ENCODE peak calls at places on chromosomes 12 and 14, in six cellular contexts. H is IMR-90, X is neuronal stem cell, L is H1, U is mesenchymal stem cell, Y is trophoblast cell. Z is an unnamed sample.

GRCh38 chr14:101400815-101401214 is 160.5 kb upstream of the DIO3 start:
- DNase-seq in Y (peak), U (no peak), L (no peak), H (peak), X (no peak), Z (no peak)

GRCh38 chr12:16012086-16012485 is 101.0 kb downstream of the DERA start:
- DNase-seq in X (no peak), H (peak), L (no peak), Y (no peak), U (peak), Z (no peak)

GRCh38 chr14:66284346-66284745 is 201.8 kb upstream of the CCDC196 start:
- DNase-seq in H (peak), U (no peak), X (no peak), Y (peak), L (no peak), Z (no peak)

GRCh38 chr12:65665817-65666216 is 158.5 kb upstream of the HMGA2 start:
- DNase-seq in H (no peak), X (no peak), U (no peak), Y (no peak), L (no peak), Z (no peak)

GRCh38 chr12:57146925-57147640 is at the start of gene LRP1-AS:
- DNase-seq in U (no peak), Y (no peak), X (no peak), L (no peak), H (no peak), Z (no peak)

GRCh38 chr12:39490500-39491276 is 47.8 kb upstream of the KIF21A start:
- DNase-seq in Y (peak), H (no peak), L (no peak), U (no peak), X (no peak), Z (no peak)

GRCh38 chr12:51270067-51270846 is at the start of gene SMAGP:
- DNase-seq in X (peak), Y (peak), L (no peak), U (peak), H (peak), Z (peak)

GRCh38 chr12:127297327-127297726 is 969.6 kb upstream of the TMEM132C start:
- DNase-seq in H (no peak), L (no peak), Y (no peak), X (no peak), U (no peak), Z (no peak)

GRCh38 chr14:104355101-104355691 is 216.8 kb downstream of the KIF26A start:
- DNase-seq in L (no peak), H (no peak), Y (no peak), U (no peak), X (no peak), Z (peak)

GRCh38 chr12:6540181-6540877 is 6.0 kb downstream of the GAPDH start:
- DNase-seq in H (peak), U (peak), L (no peak), Y (peak), X (no peak), Z (peak)

GRCh38 chr12:122190842-122191668 is 8.1 kb downstream of the LRRC43 start:
- DNase-seq in H (peak), X (peak), U (peak), Y (peak), L (peak), Z (peak)

GRCh38 chr14:91246051-91246852 is 1.7 kb upstream of the GPR68 start:
- DNase-seq in H (no peak), X (no peak), L (no peak), U (no peak), Y (no peak), Z (no peak)

GRCh38 chr14:52351561-52352491 is 37.7 kb downstream of the PTGER2 start:
- DNase-seq in H (peak), Y (peak), L (no peak), X (no peak), U (peak), Z (no peak)

DNA sequence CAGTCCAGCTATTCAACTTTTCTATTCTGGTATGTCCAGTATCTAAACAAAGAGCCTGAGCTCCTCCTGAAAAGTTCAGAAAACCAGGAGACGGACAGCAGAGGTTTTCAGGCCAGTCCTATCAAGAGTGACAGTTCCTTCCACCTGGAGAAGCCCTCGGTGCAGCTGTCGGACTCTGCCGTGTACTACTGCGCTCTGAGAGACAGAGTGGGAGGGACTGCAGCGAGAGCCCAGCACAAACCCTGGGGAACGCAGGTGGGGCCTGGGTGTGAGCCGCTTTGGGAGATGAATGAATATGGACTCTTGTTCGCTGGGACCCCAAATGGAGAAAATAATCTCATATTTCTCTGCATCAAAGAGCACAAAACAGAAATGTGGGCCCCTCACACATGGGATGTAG is 329.9 kb upstream of the OR4E1 start:
- DNase-seq in Y (no peak), H (no peak), L (no peak), U (no peak), X (no peak), Z (no peak)
- H4K91ac ChIP-seq in Y (no peak), H (no peak), L (no peak), U (no peak), X (no peak), Z (no peak)

GRCh38 chr14:94706132-94706531 is 63.8 kb downstream of the GSC start:
- DNase-seq in U (no peak), L (no peak), H (no peak), X (no peak), Y (no peak), Z (no peak)
- H4K91ac ChIP-seq in U (no peak), L (no peak), H (no peak), X (no peak), Y (no peak), Z (no peak)

GRCh38 chr12:46499226-46499625 is 126.7 kb upstream of the SLC38A2 start:
- DNase-seq in Y (no peak), H (no peak), X (no peak), U (no peak), L (no peak), Z (no peak)

GRCh38 chr12:46494424-46494823 is 121.9 kb upstream of the SLC38A2 start:
- DNase-seq in L (peak), U (peak), X (peak), H (peak), Y (peak), Z (no peak)

GRCh38 chr12:46500673-46501072 is 128.1 kb upstream of the SLC38A2 start:
- DNase-seq in Y (no peak), H (no peak), X (no peak), L (no peak), U (no peak), Z (no peak)

GRCh38 chr12:46499901-46500300 is 127.3 kb upstream of the SLC38A2 start:
- DNase-seq in L (no peak), H (no peak), X (no peak), U (no peak), Y (no peak), Z (no peak)

GRCh38 chr12:46497739-46498138 is 125.2 kb upstream of the SLC38A2 start:
- DNase-seq in U (no peak), X (no peak), L (no peak), Y (peak), H (no peak), Z (no peak)
- H4K91ac ChIP-seq in U (no peak), X (no peak), L (no peak), Y (no peak), H (no peak), Z (no peak)

DNA sequence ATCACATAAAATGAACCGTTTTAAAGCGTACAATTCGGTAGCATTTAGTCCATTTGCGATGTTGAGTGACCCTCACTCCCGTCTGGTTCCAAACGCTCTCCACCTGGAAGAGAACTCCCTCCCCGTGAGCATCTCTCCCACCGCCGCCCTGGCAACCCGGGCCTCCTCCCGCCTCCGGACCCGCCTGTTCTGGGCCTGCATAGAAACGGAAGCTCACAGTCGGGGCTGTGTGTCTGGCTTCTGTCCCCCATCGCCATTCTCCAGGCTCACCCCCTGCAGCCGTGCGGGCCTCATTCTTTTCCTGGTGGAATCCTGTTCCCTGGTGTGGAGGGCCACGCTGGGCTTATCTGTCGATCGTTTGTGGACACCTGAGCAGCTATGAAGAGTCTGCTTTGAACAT is 17.3 kb downstream of the LRCOL1 start:
- DNase-seq in H (no peak), L (no peak), U (no peak), Y (no peak), X (no peak), Z (no peak)
- H4K91ac ChIP-seq in H (no peak), L (no peak), U (no peak), Y (no peak), X (no peak), Z (no peak)

GRCh38 chr12:25740617-25741016 is 187.5 kb upstream of the LMNTD1 start:
- DNase-seq in H (no peak), L (no peak), U (no peak), X (no peak), Y (no peak), Z (no peak)

GRCh38 chr12:25743679-25744078 is 190.6 kb upstream of the LMNTD1 start:
- DNase-seq in Y (no peak), H (no peak), X (no peak), L (no peak), U (no peak), Z (no peak)

GRCh38 chr12:25745281-25745680 is 192.2 kb upstream of the LMNTD1 start:
- DNase-seq in H (no peak), Y (no peak), L (no peak), X (no peak), U (no peak), Z (no peak)

GRCh38 chr12:25744334-25744733 is 191.3 kb upstream of the LMNTD1 start:
- DNase-seq in L (no peak), Y (peak), H (peak), U (peak), X (no peak), Z (no peak)

GRCh38 chr12:25741917-25742316 is 188.8 kb upstream of the LMNTD1 start:
- DNase-seq in H (no peak), L (no peak), Y (no peak), U (no peak), X (no peak), Z (no peak)
- H4K91ac ChIP-seq in H (no peak), L (no peak), Y (no peak), U (no peak), X (no peak), Z (no peak)

GRCh38 chr12:125183187-125184067 is 118.2 kb downstream of the AACS start:
- DNase-seq in U (peak), Y (peak), L (no peak), H (peak), X (peak), Z (peak)
- H4K91ac ChIP-seq in U (no peak), Y (no peak), L (peak), H (no peak), X (no peak), Z (no peak)

GRCh38 chr14:93952829-93953228 is 23.5 kb downstream of the ASB2 start:
- DNase-seq in L (no peak), X (no peak), Y (no peak), H (no peak), U (no peak), Z (no peak)

GRCh38 chr14:93953263-93953662 is 23.1 kb downstream of the ASB2 start:
- DNase-seq in L (no peak), Y (no peak), U (no peak), X (no peak), H (no peak), Z (peak)

GRCh38 chr14:93953739-93954515 is 22.4 kb downstream of the ASB2 start:
- DNase-seq in Y (no peak), U (no peak), X (no peak), L (no peak), H (no peak), Z (no peak)

GRCh38 chr14:93950948-93951668 is 24.0 kb downstream of the FAM181A start:
- DNase-seq in X (no peak), U (no peak), L (no peak), Y (no peak), H (peak), Z (no peak)

GRCh38 chr14:93951798-93952540 is 24.4 kb downstream of the ASB2 start:
- DNase-seq in X (no peak), Y (no peak), U (no peak), L (no peak), H (peak), Z (no peak)
- H4K91ac ChIP-seq in X (no peak), Y (no peak), U (no peak), L (no peak), H (no peak), Z (no peak)